ENCODE peak calls at places on chromosomes 11 and 22, in five cellular contexts. One of them, this sample, is unnamed. For H3K36me3, the result is how much of the 10 kb centered on the place peaks cover.

GRCh38 chr22:48724899-48725298 is 1102.8 kb downstream of the BRD1 start:
- DNase-seq in IMR-90: no peak
- DNase-seq in gastrocnemius medialis: no peak
- DNase-seq in heart left ventricle: no peak
- DNase-seq in brain microvascular endothelial cell: no peak
- DNase-seq in this sample: no peak

GRCh38 chr11:126925321-126926093 is 75.1 kb downstream of the KIRREL3 start:
- DNase-seq in brain microvascular endothelial cell: no peak
- DNase-seq in heart left ventricle: no peak
- DNase-seq in IMR-90: peak
- DNase-seq in gastrocnemius medialis: no peak
- DNase-seq in this sample: no peak

GRCh38 chr11:103659743-103660142 is 376.7 kb upstream of the DDI1 start:
- DNase-seq in brain microvascular endothelial cell: no peak
- DNase-seq in heart left ventricle: no peak
- DNase-seq in gastrocnemius medialis: no peak
- DNase-seq in IMR-90: peak
- DNase-seq in this sample: no peak

GRCh38 chr11:2194877-2195755 is 23.5 kb upstream of the TH start:
- DNase-seq in heart left ventricle: peak
- DNase-seq in IMR-90: peak
- DNase-seq in gastrocnemius medialis: no peak
- DNase-seq in brain microvascular endothelial cell: peak
- DNase-seq in this sample: no peak

GRCh38 chr22:20751185-20751851 is 22.6 kb upstream of the SERPIND1 start:
- DNase-seq in heart left ventricle: no peak
- DNase-seq in brain microvascular endothelial cell: no peak
- DNase-seq in IMR-90: no peak
- DNase-seq in gastrocnemius medialis: no peak
- DNase-seq in this sample: no peak

GRCh38 chr11:86089659-86090058 is 20.8 kb upstream of the PICALM start:
- DNase-seq in brain microvascular endothelial cell: no peak
- DNase-seq in heart left ventricle: no peak
- DNase-seq in gastrocnemius medialis: no peak
- DNase-seq in IMR-90: no peak
- DNase-seq in this sample: no peak

GRCh38 chr11:14396289-14396688 is 37.3 kb upstream of the RRAS2 start:
- DNase-seq in heart left ventricle: no peak
- DNase-seq in IMR-90: no peak
- DNase-seq in brain microvascular endothelial cell: no peak
- DNase-seq in gastrocnemius medialis: no peak
- DNase-seq in this sample: no peak

GRCh38 chr11:126419801-126420729 is 64.6 kb downstream of the ST3GAL4 start:
- DNase-seq in IMR-90: peak
- DNase-seq in heart left ventricle: no peak
- DNase-seq in gastrocnemius medialis: no peak
- DNase-seq in brain microvascular endothelial cell: peak
- DNase-seq in this sample: no peak

GRCh38 chr22:39634530-39635399 is 64.2 kb downstream of the CACNA1I start:
- DNase-seq in heart left ventricle: no peak
- DNase-seq in gastrocnemius medialis: no peak
- DNase-seq in IMR-90: peak
- DNase-seq in brain microvascular endothelial cell: peak
- DNase-seq in this sample: no peak

GRCh38 chr11:12745787-12746186 is 71.6 kb downstream of the TEAD1 start:
- DNase-seq in IMR-90: no peak
- DNase-seq in heart left ventricle: no peak
- DNase-seq in brain microvascular endothelial cell: no peak
- DNase-seq in gastrocnemius medialis: no peak
- DNase-seq in this sample: no peak

GRCh38 chr11:44711772-44712608 is 14.8 kb upstream of the TSPAN18 start:
- DNase-seq in heart left ventricle: no peak
- DNase-seq in brain microvascular endothelial cell: no peak
- DNase-seq in IMR-90: no peak
- DNase-seq in gastrocnemius medialis: no peak
- DNase-seq in this sample: no peak

GRCh38 chr11:67632175-67632981 is 2.6 kb upstream of the NUDT8 start:
- DNase-seq in brain microvascular endothelial cell: no peak
- DNase-seq in heart left ventricle: peak
- DNase-seq in gastrocnemius medialis: no peak
- DNase-seq in IMR-90: no peak
- DNase-seq in this sample: peak

GRCh38 chr22:40436460-40437431 is 66.4 kb downstream of the SGSM3 start:
- DNase-seq in heart left ventricle: peak
- DNase-seq in gastrocnemius medialis: peak
- DNase-seq in brain microvascular endothelial cell: peak
- DNase-seq in IMR-90: peak
- DNase-seq in this sample: peak

GRCh38 chr11:34192481-34193401 is 87.3 kb downstream of the NAT10 start:
- DNase-seq in gastrocnemius medialis: peak
- DNase-seq in heart left ventricle: peak
- DNase-seq in IMR-90: peak
- DNase-seq in brain microvascular endothelial cell: peak
- DNase-seq in this sample: peak

GRCh38 chr11:8531312-8531711 is 62.7 kb downstream of the STK33 start:
- DNase-seq in brain microvascular endothelial cell: no peak
- DNase-seq in heart left ventricle: peak
- DNase-seq in gastrocnemius medialis: no peak
- DNase-seq in IMR-90: no peak
- DNase-seq in this sample: no peak

GRCh38 chr11:71112454-71112853 is 139.9 kb downstream of the SHANK2 start:
- DNase-seq in heart left ventricle: no peak
- DNase-seq in brain microvascular endothelial cell: no peak
- DNase-seq in IMR-90: no peak
- DNase-seq in gastrocnemius medialis: no peak
- DNase-seq in this sample: no peak

GRCh38 chr11:117934526-117935307 is 5.5 kb upstream of the TMPRSS13 start:
- DNase-seq in gastrocnemius medialis: no peak
- DNase-seq in brain microvascular endothelial cell: no peak
- DNase-seq in IMR-90: no peak
- DNase-seq in heart left ventricle: no peak
- DNase-seq in this sample: no peak

GRCh38 chr11:1228921-1229451 is 6.1 kb downstream of the MUC5B start:
- DNase-seq in IMR-90: no peak
- DNase-seq in heart left ventricle: no peak
- DNase-seq in brain microvascular endothelial cell: no peak
- DNase-seq in gastrocnemius medialis: no peak
- DNase-seq in this sample: no peak

GRCh38 chr11:13446444-13446843 is 16.6 kb downstream of the BTBD10 start:
- DNase-seq in gastrocnemius medialis: no peak
- DNase-seq in IMR-90: peak
- DNase-seq in heart left ventricle: no peak
- DNase-seq in brain microvascular endothelial cell: no peak
- DNase-seq in this sample: no peak

GRCh38 chr11:113991718-113992458 is 17.0 kb downstream of the HTR3A start:
- DNase-seq in gastrocnemius medialis: no peak
- DNase-seq in IMR-90: no peak
- DNase-seq in heart left ventricle: no peak
- DNase-seq in brain microvascular endothelial cell: no peak
- DNase-seq in this sample: no peak

GRCh38 chr22:18065256-18065655 is 12.5 kb upstream of the PEX26 start:
- DNase-seq in gastrocnemius medialis: no peak
- DNase-seq in IMR-90: no peak
- DNase-seq in brain microvascular endothelial cell: no peak
- DNase-seq in heart left ventricle: no peak
- DNase-seq in this sample: no peak

GRCh38 chr11:46930089-46930488 is 6.5 kb upstream of the CSTPP1 start:
- DNase-seq in brain microvascular endothelial cell: peak
- DNase-seq in gastrocnemius medialis: no peak
- DNase-seq in heart left ventricle: no peak
- DNase-seq in IMR-90: peak
- DNase-seq in this sample: no peak

GRCh38 chr11:118342503-118343161 is at the start of gene CD3D:
- DNase-seq in brain microvascular endothelial cell: no peak
- DNase-seq in heart left ventricle: no peak
- DNase-seq in IMR-90: no peak
- DNase-seq in gastrocnemius medialis: no peak
- DNase-seq in this sample: no peak

GRCh38 chr11:106420686-106421085 is 343.2 kb downstream of the AASDHPPT start:
- DNase-seq in brain microvascular endothelial cell: no peak
- DNase-seq in gastrocnemius medialis: no peak
- DNase-seq in heart left ventricle: no peak
- DNase-seq in IMR-90: no peak
- DNase-seq in this sample: no peak

DNA sequence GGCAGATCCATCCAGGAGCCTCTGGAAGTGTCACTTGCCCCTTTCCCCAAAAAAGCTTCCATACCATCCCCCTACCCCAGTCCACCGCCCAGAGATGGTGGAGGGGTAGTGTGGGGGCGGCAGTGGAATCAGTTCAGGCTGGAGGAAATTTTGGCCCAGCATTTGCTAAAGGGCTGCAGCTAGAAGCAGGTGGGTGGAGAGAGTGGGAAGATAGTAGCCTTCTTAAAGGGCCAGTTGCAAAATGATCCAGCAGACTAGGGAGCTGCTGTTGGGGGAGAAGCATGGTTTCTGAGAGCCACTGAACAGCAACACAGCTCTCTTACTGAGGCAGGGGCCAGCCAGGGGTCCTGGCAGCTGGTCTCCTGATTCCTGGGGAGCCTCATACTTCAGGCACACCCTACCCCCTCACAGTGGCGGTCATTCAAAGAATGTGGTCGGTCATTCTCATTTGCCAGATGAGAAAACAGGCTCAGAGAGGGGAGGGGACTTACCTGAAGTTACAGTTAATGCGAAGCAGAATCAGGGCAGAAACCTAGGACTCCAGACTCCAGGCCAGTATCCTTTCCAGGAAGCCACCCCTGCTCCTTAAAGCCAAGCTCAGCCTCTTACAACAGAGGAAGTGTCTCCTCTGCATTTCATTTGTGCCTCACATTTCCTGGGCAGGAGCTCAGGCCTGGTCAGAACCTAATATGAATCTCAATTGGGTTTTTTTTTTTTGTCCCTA is 5.4 kb downstream of the SEC14L2 start:
- DNase-seq in heart left ventricle: no peak
- DNase-seq in gastrocnemius medialis: no peak
- DNase-seq in brain microvascular endothelial cell: no peak
- DNase-seq in IMR-90: no peak
- DNase-seq in this sample: no peak
- H3K27ac ChIP-seq in heart left ventricle: no peak
- H3K27ac ChIP-seq in gastrocnemius medialis: no peak
- H3K27ac ChIP-seq in brain microvascular endothelial cell: no peak
- H3K27ac ChIP-seq in IMR-90: no peak
- H3K27ac ChIP-seq in this sample: no peak

DNA sequence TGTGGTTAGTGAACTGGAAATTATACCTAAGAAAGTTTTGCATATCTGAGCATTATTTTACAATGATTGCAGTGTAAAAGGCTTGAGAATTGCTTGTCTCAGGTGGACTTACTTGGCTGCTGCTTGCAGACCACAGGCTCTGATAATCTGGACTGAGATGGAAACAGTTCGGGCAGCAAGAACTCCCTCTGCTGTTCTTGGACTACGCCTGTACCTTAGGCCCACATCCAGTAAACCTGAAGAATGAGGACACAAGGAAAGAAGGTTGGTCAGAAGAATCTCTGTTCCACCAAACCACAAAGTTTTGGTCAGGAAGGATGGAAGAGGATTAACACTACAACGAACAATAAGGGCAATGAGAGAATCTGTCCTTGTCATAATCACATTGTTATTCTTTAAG is 80.1 kb downstream of the C2CD3 start:
- DNase-seq in brain microvascular endothelial cell: no peak
- DNase-seq in heart left ventricle: no peak
- DNase-seq in IMR-90: peak
- DNase-seq in gastrocnemius medialis: peak
- DNase-seq in this sample: no peak
- TF ChIP-seq CTCF in brain microvascular endothelial cell: peak
- TF ChIP-seq CTCF in heart left ventricle: no peak
- TF ChIP-seq CTCF in IMR-90: peak
- TF ChIP-seq CTCF in gastrocnemius medialis: peak
- TF ChIP-seq CTCF in this sample: no peak

GRCh38 chr22:42610211-42610610 is 4.5 kb downstream of the POLDIP3 start:
- DNase-seq in gastrocnemius medialis: no peak
- DNase-seq in brain microvascular endothelial cell: no peak
- DNase-seq in heart left ventricle: no peak
- DNase-seq in IMR-90: no peak
- DNase-seq in this sample: no peak
- H3K36me3 ChIP-seq in gastrocnemius medialis: under half
- H3K36me3 ChIP-seq in brain microvascular endothelial cell: under half
- H3K36me3 ChIP-seq in heart left ventricle: under half
- H3K36me3 ChIP-seq in IMR-90: under half
- H3K36me3 ChIP-seq in this sample: under half

GRCh38 chr11:130128626-130129025 is 31.0 kb upstream of the ST14 start:
- DNase-seq in brain microvascular endothelial cell: no peak
- DNase-seq in heart left ventricle: no peak
- DNase-seq in IMR-90: no peak
- DNase-seq in gastrocnemius medialis: no peak
- DNase-seq in this sample: no peak
- H3K27ac ChIP-seq in brain microvascular endothelial cell: no peak
- H3K27ac ChIP-seq in heart left ventricle: no peak
- H3K27ac ChIP-seq in IMR-90: no peak
- H3K27ac ChIP-seq in gastrocnemius medialis: no peak
- H3K27ac ChIP-seq in this sample: no peak

DNA sequence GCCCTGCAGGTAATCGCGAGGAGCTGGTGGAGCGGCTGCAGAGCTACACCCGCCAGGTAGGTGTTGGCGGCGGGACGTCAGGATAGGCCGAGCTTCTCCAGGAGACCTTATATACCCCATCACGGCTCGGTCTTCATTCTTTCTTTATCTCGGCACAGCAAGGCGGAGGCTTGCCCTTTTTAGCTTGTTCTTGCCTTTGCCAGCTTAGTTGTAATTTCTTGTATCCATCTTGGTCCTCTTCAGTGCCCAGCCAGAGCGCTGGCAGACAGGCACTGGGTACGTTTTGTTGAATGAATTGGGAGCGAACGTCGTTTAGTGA is 459 bp downstream of the SF3B2 start:
- DNase-seq in heart left ventricle: no peak
- DNase-seq in IMR-90: no peak
- DNase-seq in brain microvascular endothelial cell: no peak
- DNase-seq in gastrocnemius medialis: no peak
- DNase-seq in this sample: no peak
- TF ChIP-seq CTCF in heart left ventricle: no peak
- TF ChIP-seq CTCF in IMR-90: no peak
- TF ChIP-seq CTCF in brain microvascular endothelial cell: no peak
- TF ChIP-seq CTCF in gastrocnemius medialis: no peak
- TF ChIP-seq CTCF in this sample: no peak

GRCh38 chr11:111571829-111572501 is 30.3 kb upstream of the SIK2 start:
- DNase-seq in brain microvascular endothelial cell: peak
- DNase-seq in IMR-90: peak
- DNase-seq in gastrocnemius medialis: no peak
- DNase-seq in heart left ventricle: no peak
- DNase-seq in this sample: no peak

GRCh38 chr11:111575748-111576147 is 26.5 kb upstream of the SIK2 start:
- DNase-seq in heart left ventricle: no peak
- DNase-seq in brain microvascular endothelial cell: no peak
- DNase-seq in IMR-90: no peak
- DNase-seq in gastrocnemius medialis: no peak
- DNase-seq in this sample: no peak

GRCh38 chr11:111570796-111571195 is 30.3 kb downstream of the LAYN start:
- DNase-seq in heart left ventricle: no peak
- DNase-seq in IMR-90: no peak
- DNase-seq in gastrocnemius medialis: no peak
- DNase-seq in brain microvascular endothelial cell: no peak
- DNase-seq in this sample: no peak

GRCh38 chr11:111574373-111575230 is 27.6 kb upstream of the SIK2 start:
- DNase-seq in brain microvascular endothelial cell: no peak
- DNase-seq in IMR-90: no peak
- DNase-seq in gastrocnemius medialis: no peak
- DNase-seq in heart left ventricle: no peak
- DNase-seq in this sample: no peak

GRCh38 chr11:111573821-111574249 is 28.4 kb upstream of the SIK2 start:
- DNase-seq in IMR-90: no peak
- DNase-seq in brain microvascular endothelial cell: peak
- DNase-seq in heart left ventricle: peak
- DNase-seq in gastrocnemius medialis: peak
- DNase-seq in this sample: no peak
- H3K36me3 ChIP-seq in IMR-90: under half
- H3K36me3 ChIP-seq in brain microvascular endothelial cell: under half
- H3K36me3 ChIP-seq in heart left ventricle: under half
- H3K36me3 ChIP-seq in gastrocnemius medialis: under half
- H3K36me3 ChIP-seq in this sample: under half